ENCODE peak calls at places on chromosomes 12 and 14, in four cellular contexts. N is GM03348, R is AG08395, J is DMS79 treated with DMSO at 0.1 percent for 48 hours. Z is an unnamed sample.

GRCh38 chr12:116455540-116456306 is 103.5 kb upstream of the MAP1LC3B2 start:
- DNase-seq in N (peak; percentile 77), R (peak; percentile 85), J (no peak), Z (peak; percentile 82)

GRCh38 chr12:40313928-40314327 is 89.1 kb downstream of the LRRK2 start:
- DNase-seq in N (no peak), R (no peak), J (no peak), Z (no peak)

GRCh38 chr12:113829212-113829611 is 136.9 kb downstream of the RBM19 start:
- DNase-seq in N (no peak), R (no peak), J (no peak), Z (no peak)

GRCh38 chr12:52561880-52562449 is 9.0 kb upstream of the KRT71 start:
- DNase-seq in N (no peak), R (no peak), J (peak; percentile 37), Z (no peak)

GRCh38 chr12:40145896-40146295 is 40.0 kb upstream of the SLC2A13 start:
- DNase-seq in N (no peak), R (no peak), J (no peak), Z (no peak)

GRCh38 chr14:80390911-80391310 is 179.6 kb upstream of the DIO2 start:
- DNase-seq in N (peak; percentile 8), R (peak; percentile 18), J (no peak), Z (peak; percentile 70)

GRCh38 chr14:52267501-52268190 is at the start of gene PTGDR:
- DNase-seq in N (peak; percentile 23), R (no peak), J (peak; percentile 66), Z (no peak)

GRCh38 chr12:132638541-132639408 is 20.2 kb downstream of the P2RX2 start:
- DNase-seq in N (peak; percentile 88), R (peak; percentile 78), J (peak; percentile 22), Z (peak; percentile 26)

GRCh38 chr14:64266206-64266605 is 28.0 kb downstream of the ESR2 start:
- DNase-seq in N (peak; percentile 41), R (peak; percentile 18), J (no peak), Z (no peak)

GRCh38 chr12:117789195-117789912 is 179.4 kb downstream of the KSR2 start:
- DNase-seq in N (no peak), R (no peak), J (no peak), Z (no peak)

GRCh38 chr12:46617167-46617566 is 208.6 kb downstream of the SLC38A4 start:
- DNase-seq in N (peak; percentile 80), R (peak; percentile 76), J (no peak), Z (no peak)

GRCh38 chr14:105315941-105316562 is 1.5 kb downstream of the PACS2 start:
- DNase-seq in N (no peak), R (no peak), J (no peak), Z (no peak)

GRCh38 chr12:80862606-80863005 is 75.1 kb downstream of the LIN7A start:
- DNase-seq in N (no peak), R (no peak), J (no peak), Z (no peak)

GRCh38 chr12:124233041-124233836 is 61.7 kb upstream of the RFLNA start:
- DNase-seq in N (peak; percentile 90), R (peak; percentile 92), J (no peak), Z (peak; percentile 83)

GRCh38 chr12:50050119-50050385 is 7.3 kb upstream of the ASIC1 start:
- DNase-seq in N (no peak), R (no peak), J (no peak), Z (no peak)

GRCh38 chr14:100524933-100525243 is 62.3 kb downstream of the BEGAIN start:
- DNase-seq in N (no peak), R (no peak), J (no peak), Z (no peak)

GRCh38 chr12:85309180-85309579 is 29.2 kb downstream of the ALX1 start:
- DNase-seq in N (no peak), R (no peak), J (no peak), Z (no peak)

GRCh38 chr12:74689071-74689655 is 151.5 kb downstream of the ATXN7L3B start:
- DNase-seq in N (peak; percentile 45), R (peak; percentile 19), J (no peak), Z (peak; percentile 26)

GRCh38 chr14:54664961-54665360 is 98.0 kb downstream of the SAMD4A start:
- DNase-seq in N (no peak), R (no peak), J (no peak), Z (no peak)

GRCh38 chr12:7113389-7113871 is 4.4 kb upstream of the C1RL start:
- DNase-seq in N (peak; percentile 81), R (peak; percentile 71), J (peak; percentile 60), Z (no peak)

GRCh38 chr14:21455592-21455911 is 371 bp downstream of the CHD8 start:
- DNase-seq in N (peak; percentile 46), R (peak; percentile 33), J (no peak), Z (no peak)

GRCh38 chr12:96454396-96454795 is 35.0 kb upstream of the CFAP54 start:
- DNase-seq in N (no peak), R (no peak), J (no peak), Z (no peak)

GRCh38 chr12:51128905-51129304 is 44.0 kb downstream of the TFCP2 start:
- DNase-seq in N (no peak), R (no peak), J (no peak), Z (no peak)

GRCh38 chr12:112963227-112963861 is 15.0 kb upstream of the OAS2 start:
- DNase-seq in N (no peak), R (no peak), J (no peak), Z (no peak)

GRCh38 chr12:94046626-94047410 is 101.6 kb upstream of the PLXNC1 start:
- DNase-seq in N (no peak), R (no peak), J (no peak), Z (no peak)

GRCh38 chr12:47883663-47884195 is 21.1 kb downstream of the VDR start:
- DNase-seq in N (no peak), R (no peak), J (no peak), Z (no peak)

GRCh38 chr14:89428556-89429196 is 11.6 kb upstream of the FOXN3 start:
- DNase-seq in N (peak; percentile 46), R (no peak), J (peak; percentile 98), Z (no peak)

GRCh38 chr14:59274991-59275391 is 86.5 kb downstream of the DAAM1 start:
- DNase-seq in N (no peak), R (no peak), J (peak; percentile 97), Z (no peak)

GRCh38 chr12:4274960-4275868 is 1.7 kb downstream of the CCND2 start:
- DNase-seq in N (peak; percentile 49), R (no peak), J (no peak), Z (no peak)

GRCh38 chr14:70052990-70053389 is 135.8 kb downstream of the SLC8A3 start:
- DNase-seq in N (peak; percentile 44), R (no peak), J (no peak), Z (no peak)

GRCh38 chr14:103867523-103867953 is 20.2 kb upstream of the PPP1R13B start:
- DNase-seq in N (no peak), R (no peak), J (peak; percentile 96), Z (no peak)

Z was measured in kidney epithelial cell.